ENCODE peak calls at places on chromosomes 7 and 10, in seven cellular contexts. C, X, U, Z, W, M and J are unnamed samples.
A peak's percentile ranks its signal among the peaks of the same experiment; 100 is the strongest.

GRCh38 chr10:123569436-123570010 is 96.6 kb upstream of the GPR26 start:
- DNase-seq in X (no peak), M (no peak), C (no peak), W (no peak), U (no peak), Z (no peak), J (peak; percentile 40)

GRCh38 chr10:118958984-118959916 is 70.3 kb upstream of the NANOS1 start:
- DNase-seq in M (no peak), W (no peak), X (peak; percentile 25), C (peak; percentile 87), U (no peak), Z (peak; percentile 66), J (peak; percentile 85)

GRCh38 chr10:24457661-24458318 is 248.9 kb downstream of the KIAA1217 start:
- DNase-seq in Z (no peak), M (no peak), U (no peak), W (no peak), C (peak; percentile 83), X (no peak), J (no peak)

GRCh38 chr7:87316846-87317545 is 28.5 kb upstream of the CROT start:
- DNase-seq in X (peak; percentile 99), C (peak; percentile 95), W (peak; percentile 94), U (no peak), M (no peak), Z (no peak), J (no peak)

GRCh38 chr7:81267508-81267907 is 348.7 kb upstream of the SEMA3C start:
- DNase-seq in Z (no peak), X (peak; percentile 43), C (peak; percentile 70), W (peak; percentile 38), M (no peak), U (no peak), J (no peak)

GRCh38 chr10:6273351-6273750 is 70.6 kb downstream of the PFKFB3 start:
- DNase-seq in X (no peak), Z (peak; percentile 60), U (no peak), M (no peak), W (no peak), C (no peak), J (no peak)

GRCh38 chr7:132045481-132045980 is 489.1 kb upstream of the PODXL start:
- DNase-seq in U (no peak), Z (no peak), X (no peak), C (no peak), W (no peak), M (no peak), J (no peak)

GRCh38 chr7:70710011-70710480 is 421.9 kb upstream of the GALNT17 start:
- DNase-seq in C (peak; percentile 69), M (no peak), X (peak; percentile 76), U (no peak), W (peak; percentile 37), Z (no peak), J (no peak)

GRCh38 chr10:123991622-123992570 is 100.3 kb upstream of the CPXM2 start:
- DNase-seq in Z (peak; percentile 41), X (no peak), W (no peak), U (peak; percentile 77), M (no peak), C (no peak), J (no peak)

GRCh38 chr7:635227-635626 is 91.3 kb upstream of the DNAAF5 start:
- DNase-seq in M (no peak), U (peak; percentile 67), Z (no peak), W (no peak), X (no peak), C (no peak), J (no peak)

GRCh38 chr7:29189743-29190201 is 4.8 kb upstream of the CHN2 start:
- DNase-seq in U (peak; percentile 87), M (peak; percentile 61), X (no peak), C (no peak), W (no peak), Z (peak; percentile 68), J (peak; percentile 73)

GRCh38 chr7:18495412-18496335 is at the start of gene HDAC9:
- DNase-seq in U (peak; percentile 70), Z (no peak), M (peak; percentile 67), W (no peak), C (no peak), X (peak; percentile 48), J (no peak)

GRCh38 chr10:70974920-70975319 is 86.6 kb upstream of the PCBD1 start:
- DNase-seq in C (no peak), X (no peak), U (no peak), W (no peak), Z (no peak), M (no peak), J (no peak)

GRCh38 chr7:5479941-5480517 is 56.4 kb upstream of the TNRC18 start:
- DNase-seq in W (no peak), X (no peak), C (no peak), Z (no peak), U (no peak), M (no peak), J (no peak)
- H3K27ac ChIP-seq in W (no peak overlapping the region), X (no peak overlapping the region), C (no peak overlapping the region), Z (no peak overlapping the region), U (no peak overlapping the region), M (no peak overlapping the region), J (peak overlapping the region; percentile 75)

DNA sequence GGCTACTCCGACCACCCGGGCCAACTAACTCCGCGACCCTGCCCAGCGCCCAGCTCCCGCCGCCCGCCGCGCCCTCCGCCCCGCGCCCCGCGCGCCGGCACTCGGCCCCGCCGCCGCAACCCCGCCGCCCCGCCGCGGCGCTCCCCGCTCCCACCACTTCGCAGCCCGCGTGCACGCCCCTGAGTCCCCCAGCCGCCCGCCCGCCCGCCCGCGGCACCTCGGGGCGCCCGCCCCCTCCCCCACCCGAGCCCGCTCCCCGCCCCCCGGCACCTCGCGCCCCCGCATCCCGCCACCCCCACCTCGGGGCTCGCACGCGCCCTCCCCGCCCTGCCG is 598 bp downstream of the JAZF1 start:
- DNase-seq in Z (no peak), M (no peak), X (no peak), U (no peak), W (no peak), C (no peak), J (no peak)
- H3K4me3 ChIP-seq in Z (peak overlapping the region; percentile 68), M (peak overlapping the region; percentile 92), X (peak overlapping the region; percentile 100), U (peak overlapping the region; percentile 99), W (peak overlapping the region; percentile 77), C (peak overlapping the region; percentile 58), J (peak overlapping the region; percentile 87)

GRCh38 chr10:53071505-53072125 is 299.0 kb upstream of the MBL2 start:
- DNase-seq in W (no peak), C (no peak), Z (no peak), X (no peak), M (no peak), U (no peak), J (no peak)
- H3K27ac ChIP-seq in W (no peak overlapping the region), C (no peak overlapping the region), Z (no peak overlapping the region), X (no peak overlapping the region), M (no peak overlapping the region), U (no peak overlapping the region), J (no peak overlapping the region)

DNA sequence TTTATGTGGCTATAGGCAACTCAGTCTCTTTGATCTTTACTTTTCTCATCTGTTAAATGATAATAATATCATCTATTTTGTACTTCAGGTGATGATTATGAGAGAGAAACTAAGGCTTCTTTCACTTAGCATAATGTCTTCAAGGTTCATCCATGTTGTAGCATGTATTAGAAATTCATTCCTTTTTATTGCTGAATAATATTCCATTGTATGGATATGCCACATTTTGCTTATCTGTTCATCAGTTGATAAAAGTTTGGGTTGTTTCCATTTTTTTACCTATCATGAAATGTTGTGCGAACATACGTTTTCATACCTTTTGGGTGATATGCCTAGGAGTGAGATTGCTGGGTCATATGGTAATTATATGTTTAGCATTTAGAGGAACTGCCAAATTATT is 7.2 kb upstream of the CDK13 start:
- DNase-seq in M (no peak), C (no peak), W (no peak), X (no peak), Z (no peak), U (no peak), J (no peak)
- H3K4me3 ChIP-seq in M (no peak overlapping the region), C (no peak overlapping the region), W (no peak overlapping the region), X (no peak overlapping the region), Z (no peak overlapping the region), U (no peak overlapping the region), J (no peak overlapping the region)